ENCODE peak calls at places on chromosomes 3 and 15, in eight cellular contexts. T is breast epithelium; I is suprapubic skin; Q is stomach; H is ascending aorta; G is GM12865; O is CD8-positive, alpha-beta T cell; D is H1. C is an unnamed sample.

GRCh38 chr15:33860749-33861148 is 107.5 kb upstream of the CHRM5 start:
- DNase-seq in T (no peak), I (no peak), Q (no peak), H (no peak), G (no peak), O (no peak), D (no peak), C (no peak)

GRCh38 chr3:103510760-103511159 is 1075.9 kb downstream of the ZPLD1 start:
- DNase-seq in T (no peak), I (no peak), Q (no peak), H (no peak), G (no peak), O (no peak), D (no peak), C (no peak)

GRCh38 chr3:156812521-156813335 is 13.4 kb upstream of the LEKR1 start:
- DNase-seq in T (no peak), I (no peak), Q (no peak), H (no peak), G (peak), O (no peak), D (no peak), C (no peak)

GRCh38 chr15:62732078-62732477 is 310.5 kb upstream of the TPM1 start:
- DNase-seq in T (no peak), I (no peak), Q (no peak), H (no peak), G (no peak), O (no peak), D (no peak), C (no peak)

GRCh38 chr3:49170744-49171118 is 667 bp upstream of the KLHDC8B start:
- DNase-seq in T (no peak), I (no peak), Q (no peak), H (no peak), G (no peak), O (no peak), D (no peak), C (no peak)

GRCh38 chr15:51108933-51109550 is 14.3 kb upstream of the TNFAIP8L3 start:
- DNase-seq in T (no peak), I (no peak), Q (no peak), H (no peak), G (no peak), O (no peak), D (no peak), C (no peak)

GRCh38 chr15:68821190-68821897 is 649 bp upstream of the ANP32A start:
- DNase-seq in T (no peak), I (no peak), Q (no peak), H (no peak), G (no peak), O (no peak), D (no peak), C (no peak)

GRCh38 chr15:69080203-69080957 is 65.9 kb downstream of the NOX5 start:
- DNase-seq in T (no peak), I (no peak), Q (no peak), H (no peak), G (no peak), O (no peak), D (no peak), C (no peak)

GRCh38 chr15:96358006-96358794 is 27.7 kb downstream of the NR2F2 start:
- DNase-seq in T (no peak), I (peak), Q (no peak), H (no peak), G (no peak), O (no peak), D (no peak), C (no peak)

GRCh38 chr3:141835557-141836224 is 40.8 kb upstream of the ATP1B3 start:
- DNase-seq in T (no peak), I (no peak), Q (no peak), H (no peak), G (no peak), O (no peak), D (no peak), C (no peak)

GRCh38 chr3:42749753-42750231 is 23.3 kb downstream of the CCDC13 start:
- DNase-seq in T (no peak), I (peak), Q (peak), H (no peak), G (peak), O (no peak), D (no peak), C (no peak)

GRCh38 chr3:134446800-134447199 is 39.0 kb downstream of the ANAPC13 start:
- DNase-seq in T (no peak), I (no peak), Q (no peak), H (no peak), G (no peak), O (no peak), D (peak), C (no peak)

GRCh38 chr15:42131826-42132806 is 24.3 kb downstream of the PLA2G4F start:
- DNase-seq in T (no peak), I (peak), Q (peak), H (no peak), G (no peak), O (no peak), D (no peak), C (no peak)

GRCh38 chr3:185900228-185900627 is 37.6 kb downstream of the TRA2B start:
- DNase-seq in T (peak), I (no peak), Q (no peak), H (no peak), G (no peak), O (no peak), D (no peak), C (no peak)

GRCh38 chr15:70068783-70069565 is 28.7 kb downstream of the TLE3 start:
- DNase-seq in T (no peak), I (no peak), Q (peak), H (no peak), G (no peak), O (no peak), D (no peak), C (no peak)

GRCh38 chr15:28123408-28124023 is 24.4 kb upstream of the OCA2 start:
- DNase-seq in T (peak), I (peak), Q (peak), H (peak), G (peak), O (peak), D (peak), C (peak)

GRCh38 chr3:67781218-67781617 is 126.8 kb upstream of the SUCLG2 start:
- DNase-seq in T (no peak), I (no peak), Q (no peak), H (no peak), G (no peak), O (no peak), D (no peak), C (no peak)

GRCh38 chr3:181700168-181701087 is 11.3 kb upstream of the SOX2 start:
- DNase-seq in T (no peak), I (no peak), Q (peak), H (no peak), G (peak), O (peak), D (peak), C (no peak)

GRCh38 chr3:177676947-177677587 is 479.8 kb upstream of the TBL1XR1 start:
- DNase-seq in T (no peak), I (no peak), Q (no peak), H (no peak), G (no peak), O (no peak), D (no peak), C (no peak)

GRCh38 chr3:30688776-30689175 is 82.4 kb downstream of the TGFBR2 start:
- DNase-seq in T (no peak), I (no peak), Q (no peak), H (no peak), G (no peak), O (no peak), D (no peak), C (no peak)

DNA sequence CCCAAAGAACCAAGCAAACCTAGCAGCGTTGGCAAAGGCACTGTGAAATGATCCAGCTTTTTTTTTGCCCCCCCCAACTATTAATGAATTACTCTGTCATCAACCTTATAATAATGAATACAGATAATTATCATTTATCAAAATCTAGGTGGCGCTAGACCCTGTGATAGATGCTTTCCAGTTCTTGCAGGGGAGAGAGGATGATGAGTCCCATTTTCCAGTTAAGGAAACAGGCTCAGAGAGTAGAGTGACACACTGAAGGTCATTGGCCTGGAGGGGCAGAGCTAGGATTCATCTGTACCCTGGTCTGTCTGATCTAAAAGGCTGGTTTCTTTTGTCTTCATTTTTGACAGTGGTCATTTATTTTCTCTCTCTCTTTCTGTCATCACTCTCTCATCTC is 5.0 kb downstream of the ACOX2 start:
- DNase-seq in T (no peak), I (no peak), Q (no peak), H (no peak), G (no peak), O (no peak), D (no peak), C (no peak)
- TF ChIP-seq CTCF in T (no peak), I (no peak), Q (no peak), H (no peak), G (peak), O (no peak), D (no peak), C (peak)

DNA sequence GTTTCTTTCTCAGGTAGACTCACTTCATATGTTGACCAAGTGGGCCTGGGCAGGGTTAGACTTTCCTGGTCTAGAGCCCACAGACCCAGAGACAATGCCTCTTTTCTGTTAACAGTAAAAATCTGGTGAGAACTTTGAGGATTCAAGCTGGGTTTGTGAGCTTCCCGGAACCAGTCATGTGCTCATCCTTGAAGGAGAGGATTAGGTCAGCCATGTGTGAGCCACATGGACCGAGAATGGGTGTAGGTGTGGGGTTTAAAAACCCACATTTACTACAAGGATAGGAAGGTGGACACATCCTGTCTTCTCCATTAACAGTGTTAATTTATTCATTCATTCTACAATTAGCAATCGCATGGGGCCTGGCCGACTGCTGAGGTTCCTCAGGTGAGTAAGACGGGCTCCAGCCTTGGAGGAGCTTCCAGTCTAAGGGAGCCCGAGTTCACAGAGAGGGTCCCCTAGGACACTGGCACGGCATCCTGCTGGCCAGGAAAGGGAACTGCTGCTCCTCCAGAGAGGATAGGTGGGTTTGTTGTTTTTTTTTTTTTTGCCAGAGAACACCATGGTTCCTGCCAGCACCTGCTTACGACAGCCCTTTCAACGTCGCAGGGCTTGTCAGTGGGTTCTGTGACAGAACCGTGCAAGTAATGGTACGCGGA is 69.0 kb downstream of the SQOR start:
- DNase-seq in T (no peak), I (no peak), Q (no peak), H (no peak), G (no peak), O (no peak), D (peak), C (no peak)
- TF ChIP-seq CTCF in T (no peak), I (no peak), Q (no peak), H (no peak), G (peak), O (no peak), D (peak), C (no peak)

DNA sequence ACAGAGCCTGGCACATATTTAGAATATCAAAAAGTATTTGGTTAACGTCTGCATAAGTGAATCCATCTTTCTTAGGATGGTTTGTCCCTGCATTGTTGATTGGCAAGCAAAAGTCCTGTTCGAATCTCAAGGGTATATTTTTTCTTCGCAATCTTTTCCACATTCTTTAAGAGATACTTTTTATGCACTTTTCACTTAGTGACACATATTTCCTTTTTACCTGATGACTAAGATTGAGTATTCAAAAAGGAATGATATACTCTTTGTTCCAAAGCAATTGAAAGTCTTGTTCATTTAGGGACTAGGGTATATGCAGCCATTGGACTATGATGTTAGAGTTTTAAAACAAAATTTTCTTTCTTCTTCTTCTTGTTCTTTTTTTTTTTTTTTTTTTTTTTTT is 349.9 kb downstream of the NLGN1 start:
- DNase-seq in T (no peak), I (no peak), Q (no peak), H (no peak), G (no peak), O (no peak), D (no peak), C (no peak)
- TF ChIP-seq CTCF in T (no peak), I (no peak), Q (no peak), H (no peak), G (no peak), O (no peak), D (no peak), C (no peak)

DNA sequence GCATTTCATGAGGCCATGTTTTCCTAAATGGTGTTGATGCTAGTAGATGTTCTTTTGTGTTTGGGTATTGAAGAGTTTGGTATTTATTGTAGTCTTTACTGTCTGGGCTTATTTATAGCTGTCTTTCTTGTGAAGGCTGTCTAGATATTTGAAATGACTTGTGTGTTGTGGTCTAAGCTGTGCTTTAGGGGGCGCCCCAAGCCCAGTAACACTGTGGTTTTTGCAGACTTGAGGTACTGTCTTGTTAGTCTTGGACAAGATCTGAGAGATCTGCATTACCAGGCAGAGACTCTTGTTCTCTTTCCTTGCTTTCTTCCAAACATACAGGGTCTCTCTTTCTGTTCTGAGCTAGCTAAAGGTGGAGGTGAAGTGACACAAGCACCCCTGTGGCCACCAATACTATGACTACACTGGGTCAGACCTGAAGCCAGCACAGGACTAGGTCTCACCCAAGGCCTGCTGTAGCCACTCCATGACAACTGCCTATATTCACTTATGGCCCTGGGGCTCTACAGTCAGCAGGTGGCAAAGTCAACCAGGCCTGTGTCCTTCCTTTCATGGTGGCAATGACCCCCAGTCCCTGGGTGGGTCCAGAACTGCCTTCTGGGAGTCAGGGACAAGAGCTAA is 152.1 kb upstream of the TBC1D5 start:
- DNase-seq in T (no peak), I (no peak), Q (peak), H (no peak), G (peak), O (peak), D (peak), C (no peak)
- TF ChIP-seq CTCF in T (no peak), I (no peak), Q (no peak), H (no peak), G (peak), O (peak), D (peak), C (peak)

DNA sequence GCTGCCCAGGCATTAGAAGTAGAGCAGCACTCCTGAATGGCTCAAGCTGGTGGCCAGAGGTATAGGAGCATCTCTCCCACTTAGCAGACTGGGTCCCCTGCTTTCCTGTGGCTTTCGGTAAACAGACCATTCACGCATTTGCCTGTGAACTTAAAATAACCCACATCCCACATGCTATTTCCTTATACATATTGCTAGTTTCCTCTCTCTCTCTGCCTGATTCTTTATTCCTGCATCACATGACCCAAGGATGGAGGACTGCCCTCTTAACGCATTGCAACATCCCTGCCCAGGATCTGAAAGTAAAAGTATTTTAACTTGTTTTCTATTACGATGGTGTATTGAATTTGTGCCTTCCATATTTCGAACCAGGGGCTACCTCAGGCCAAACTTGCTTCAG is 43.4 kb upstream of the NLGN1 start:
- DNase-seq in T (no peak), I (no peak), Q (no peak), H (no peak), G (no peak), O (no peak), D (no peak), C (no peak)
- TF ChIP-seq CTCF in T (no peak), I (no peak), Q (no peak), H (no peak), G (no peak), O (no peak), D (no peak), C (no peak)

C was measured in D721Med.